ENCODE peak calls at places on chromosomes 4 and X, in four cellular contexts. J is T-cell; F is fibroblast of mammary gland; V is naive thymus-derived CD4-positive, alpha-beta T cell. A is an unnamed sample.
A peak's percentile ranks its signal among the peaks of the same experiment; 100 is the strongest.

GRCh38 chrX:19624754-19625153 is 109.4 kb upstream of the MAP3K15 start:
- DNase-seq in F (peak; percentile 16), J (no peak), V (no peak), A (no peak)

GRCh38 chr4:153341575-153342090 is 2.9 kb upstream of the MND1 start:
- DNase-seq in J (no peak), V (no peak), F (peak; percentile 52), A (no peak)

GRCh38 chr4:72326692-72327632 is 242.1 kb downstream of the ADAMTS3 start:
- DNase-seq in V (no peak), F (peak; percentile 57), J (no peak), A (no peak)

GRCh38 chrX:47380268-47380667 is 9.9 kb downstream of the ZNF157 start:
- DNase-seq in F (peak; percentile 15), J (peak; percentile 65), V (peak; percentile 17), A (peak; percentile 4)

GRCh38 chr4:98692411-98692810 is 34.0 kb upstream of the TSPAN5 start:
- DNase-seq in J (no peak), F (no peak), V (no peak), A (no peak)

GRCh38 chr4:40621592-40622512 is 7.8 kb downstream of the RBM47 start:
- DNase-seq in J (no peak), V (no peak), F (peak; percentile 99), A (peak; percentile 16)

GRCh38 chr4:8772499-8773123 is 99.0 kb downstream of the HMX1 start:
- DNase-seq in J (no peak), V (no peak), F (no peak), A (no peak)

GRCh38 chr4:139922625-139923024 is 231.4 kb downstream of the MAML3 start:
- DNase-seq in F (peak; percentile 50), V (no peak), J (no peak), A (no peak)

GRCh38 chr4:155403886-155404285 is 27.1 kb upstream of the MAP9 start:
- DNase-seq in F (peak; percentile 68), V (no peak), J (no peak), A (no peak)

A was measured in memory B cell.